ENCODE peak calls at places on chromosomes 6 and 20, in eight cellular contexts. One of them, this sample, is unnamed.

GRCh38 chr20:49880177-49880576 is 35.2 kb downstream of the SPATA2 start:
- DNase-seq in OCI-LY7: no peak
- DNase-seq in brain microvascular endothelial cell: peak
- DNase-seq in WERI-Rb-1: no peak
- DNase-seq in heart right ventricle: no peak
- DNase-seq in lower lobe of right lung: no peak
- DNase-seq in left lung: no peak
- DNase-seq in fibroblast of lung: peak
- DNase-seq in this sample: no peak

GRCh38 chr20:32599783-32600340 is 14.7 kb upstream of the NOL4L start:
- DNase-seq in OCI-LY7: no peak
- DNase-seq in brain microvascular endothelial cell: no peak
- DNase-seq in WERI-Rb-1: no peak
- DNase-seq in heart right ventricle: no peak
- DNase-seq in lower lobe of right lung: no peak
- DNase-seq in left lung: no peak
- DNase-seq in fibroblast of lung: no peak
- DNase-seq in this sample: no peak

GRCh38 chr6:35146453-35146852 is 5.3 kb upstream of the TCP11 start:
- DNase-seq in OCI-LY7: peak
- DNase-seq in brain microvascular endothelial cell: peak
- DNase-seq in WERI-Rb-1: peak
- DNase-seq in heart right ventricle: peak
- DNase-seq in lower lobe of right lung: peak
- DNase-seq in left lung: no peak
- DNase-seq in fibroblast of lung: peak
- DNase-seq in this sample: peak

GRCh38 chr6:56949925-56950495 is 4.9 kb upstream of the BEND6 start:
- DNase-seq in OCI-LY7: no peak
- DNase-seq in brain microvascular endothelial cell: peak
- DNase-seq in WERI-Rb-1: no peak
- DNase-seq in heart right ventricle: no peak
- DNase-seq in lower lobe of right lung: no peak
- DNase-seq in left lung: no peak
- DNase-seq in fibroblast of lung: no peak
- DNase-seq in this sample: no peak

GRCh38 chr20:38044685-38045084 is 11.1 kb downstream of the RPRD1B start:
- DNase-seq in OCI-LY7: no peak
- DNase-seq in brain microvascular endothelial cell: no peak
- DNase-seq in WERI-Rb-1: no peak
- DNase-seq in heart right ventricle: no peak
- DNase-seq in lower lobe of right lung: no peak
- DNase-seq in left lung: no peak
- DNase-seq in fibroblast of lung: no peak
- DNase-seq in this sample: no peak

GRCh38 chr20:18284805-18285533 is 3.4 kb upstream of the ZNF133 start:
- DNase-seq in OCI-LY7: peak
- DNase-seq in brain microvascular endothelial cell: no peak
- DNase-seq in WERI-Rb-1: no peak
- DNase-seq in heart right ventricle: no peak
- DNase-seq in lower lobe of right lung: no peak
- DNase-seq in left lung: no peak
- DNase-seq in fibroblast of lung: peak
- DNase-seq in this sample: no peak

GRCh38 chr6:116472710-116473109 is 11.5 kb downstream of the CALHM6 start:
- DNase-seq in OCI-LY7: no peak
- DNase-seq in brain microvascular endothelial cell: no peak
- DNase-seq in WERI-Rb-1: no peak
- DNase-seq in heart right ventricle: no peak
- DNase-seq in lower lobe of right lung: no peak
- DNase-seq in left lung: no peak
- DNase-seq in fibroblast of lung: no peak
- DNase-seq in this sample: no peak

GRCh38 chr6:34146801-34147592 is 1.1 kb upstream of the GRM4 start:
- DNase-seq in OCI-LY7: no peak
- DNase-seq in brain microvascular endothelial cell: no peak
- DNase-seq in WERI-Rb-1: peak
- DNase-seq in heart right ventricle: no peak
- DNase-seq in lower lobe of right lung: peak
- DNase-seq in left lung: no peak
- DNase-seq in fibroblast of lung: peak
- DNase-seq in this sample: no peak

GRCh38 chr6:34746104-34746846 is 11.0 kb upstream of the SNRPC start:
- DNase-seq in OCI-LY7: no peak
- DNase-seq in brain microvascular endothelial cell: no peak
- DNase-seq in WERI-Rb-1: no peak
- DNase-seq in heart right ventricle: no peak
- DNase-seq in lower lobe of right lung: no peak
- DNase-seq in left lung: no peak
- DNase-seq in fibroblast of lung: no peak
- DNase-seq in this sample: no peak

GRCh38 chr20:37526238-37526838 is 1.3 kb downstream of the BLCAP start:
- DNase-seq in OCI-LY7: peak
- DNase-seq in brain microvascular endothelial cell: peak
- DNase-seq in WERI-Rb-1: no peak
- DNase-seq in heart right ventricle: peak
- DNase-seq in lower lobe of right lung: no peak
- DNase-seq in left lung: no peak
- DNase-seq in fibroblast of lung: no peak
- DNase-seq in this sample: no peak

GRCh38 chr6:84871925-84872324 is 107.5 kb upstream of the TBX18 start:
- DNase-seq in OCI-LY7: no peak
- DNase-seq in brain microvascular endothelial cell: no peak
- DNase-seq in WERI-Rb-1: no peak
- DNase-seq in heart right ventricle: no peak
- DNase-seq in lower lobe of right lung: no peak
- DNase-seq in left lung: no peak
- DNase-seq in fibroblast of lung: no peak
- DNase-seq in this sample: no peak

GRCh38 chr20:38242848-38243449 is 17.6 kb downstream of the KIAA1755 start:
- DNase-seq in OCI-LY7: peak
- DNase-seq in brain microvascular endothelial cell: no peak
- DNase-seq in WERI-Rb-1: peak
- DNase-seq in heart right ventricle: no peak
- DNase-seq in lower lobe of right lung: no peak
- DNase-seq in left lung: no peak
- DNase-seq in fibroblast of lung: no peak
- DNase-seq in this sample: no peak

GRCh38 chr6:2384518-2384917 is 139.1 kb upstream of the GMDS start:
- DNase-seq in OCI-LY7: no peak
- DNase-seq in brain microvascular endothelial cell: no peak
- DNase-seq in WERI-Rb-1: no peak
- DNase-seq in heart right ventricle: no peak
- DNase-seq in lower lobe of right lung: no peak
- DNase-seq in left lung: no peak
- DNase-seq in fibroblast of lung: no peak
- DNase-seq in this sample: no peak

GRCh38 chr6:149567194-149567586 is 1.0 kb downstream of the GINM1 start:
- DNase-seq in OCI-LY7: peak
- DNase-seq in brain microvascular endothelial cell: no peak
- DNase-seq in WERI-Rb-1: no peak
- DNase-seq in heart right ventricle: no peak
- DNase-seq in lower lobe of right lung: no peak
- DNase-seq in left lung: no peak
- DNase-seq in fibroblast of lung: no peak
- DNase-seq in this sample: no peak

GRCh38 chr6:3283241-3283640 is 24.5 kb downstream of the PSMG4 start:
- DNase-seq in OCI-LY7: no peak
- DNase-seq in brain microvascular endothelial cell: no peak
- DNase-seq in WERI-Rb-1: no peak
- DNase-seq in heart right ventricle: no peak
- DNase-seq in lower lobe of right lung: no peak
- DNase-seq in left lung: peak
- DNase-seq in fibroblast of lung: no peak
- DNase-seq in this sample: peak

GRCh38 chr6:169799474-169799926 is 48.1 kb downstream of the ERMARD start:
- DNase-seq in OCI-LY7: no peak
- DNase-seq in brain microvascular endothelial cell: no peak
- DNase-seq in WERI-Rb-1: no peak
- DNase-seq in heart right ventricle: no peak
- DNase-seq in lower lobe of right lung: no peak
- DNase-seq in left lung: no peak
- DNase-seq in fibroblast of lung: no peak
- DNase-seq in this sample: no peak

GRCh38 chr6:112227992-112228391 is 26.4 kb downstream of the LAMA4 start:
- DNase-seq in OCI-LY7: no peak
- DNase-seq in brain microvascular endothelial cell: no peak
- DNase-seq in WERI-Rb-1: no peak
- DNase-seq in heart right ventricle: no peak
- DNase-seq in lower lobe of right lung: no peak
- DNase-seq in left lung: no peak
- DNase-seq in fibroblast of lung: no peak
- DNase-seq in this sample: no peak

GRCh38 chr20:46368902-46369268 is 37.5 kb downstream of the ELMO2 start:
- DNase-seq in OCI-LY7: no peak
- DNase-seq in brain microvascular endothelial cell: no peak
- DNase-seq in WERI-Rb-1: no peak
- DNase-seq in heart right ventricle: no peak
- DNase-seq in lower lobe of right lung: no peak
- DNase-seq in left lung: no peak
- DNase-seq in fibroblast of lung: no peak
- DNase-seq in this sample: no peak

GRCh38 chr6:136249336-136249735 is 775 bp downstream of the MTFR2 start:
- DNase-seq in OCI-LY7: peak
- DNase-seq in brain microvascular endothelial cell: no peak
- DNase-seq in WERI-Rb-1: no peak
- DNase-seq in heart right ventricle: no peak
- DNase-seq in lower lobe of right lung: no peak
- DNase-seq in left lung: no peak
- DNase-seq in fibroblast of lung: no peak
- DNase-seq in this sample: no peak

GRCh38 chr6:37473364-37474095 is 26.2 kb downstream of the CCDC167 start:
- DNase-seq in OCI-LY7: no peak
- DNase-seq in brain microvascular endothelial cell: no peak
- DNase-seq in WERI-Rb-1: no peak
- DNase-seq in heart right ventricle: peak
- DNase-seq in lower lobe of right lung: no peak
- DNase-seq in left lung: no peak
- DNase-seq in fibroblast of lung: peak
- DNase-seq in this sample: no peak

GRCh38 chr20:2914160-2914559 is 40.9 kb downstream of the PTPRA start:
- DNase-seq in OCI-LY7: peak
- DNase-seq in brain microvascular endothelial cell: peak
- DNase-seq in WERI-Rb-1: peak
- DNase-seq in heart right ventricle: no peak
- DNase-seq in lower lobe of right lung: no peak
- DNase-seq in left lung: no peak
- DNase-seq in fibroblast of lung: peak
- DNase-seq in this sample: no peak

GRCh38 chr20:31863296-31864085 is 6.8 kb downstream of the DUSP15 start:
- DNase-seq in OCI-LY7: no peak
- DNase-seq in brain microvascular endothelial cell: no peak
- DNase-seq in WERI-Rb-1: no peak
- DNase-seq in heart right ventricle: no peak
- DNase-seq in lower lobe of right lung: no peak
- DNase-seq in left lung: no peak
- DNase-seq in fibroblast of lung: no peak
- DNase-seq in this sample: no peak

GRCh38 chr6:27865952-27866369 is 46.2 kb downstream of the OR2B2 start:
- DNase-seq in OCI-LY7: peak
- DNase-seq in brain microvascular endothelial cell: no peak
- DNase-seq in WERI-Rb-1: no peak
- DNase-seq in heart right ventricle: no peak
- DNase-seq in lower lobe of right lung: no peak
- DNase-seq in left lung: no peak
- DNase-seq in fibroblast of lung: no peak
- DNase-seq in this sample: no peak

GRCh38 chr6:41894366-41895299 is 542 bp downstream of the USP49 start:
- DNase-seq in OCI-LY7: no peak
- DNase-seq in brain microvascular endothelial cell: no peak
- DNase-seq in WERI-Rb-1: peak
- DNase-seq in heart right ventricle: no peak
- DNase-seq in lower lobe of right lung: no peak
- DNase-seq in left lung: no peak
- DNase-seq in fibroblast of lung: no peak
- DNase-seq in this sample: no peak
- H3K27ac ChIP-seq in OCI-LY7: peak
- H3K27ac ChIP-seq in brain microvascular endothelial cell: no peak
- H3K27ac ChIP-seq in WERI-Rb-1: peak
- H3K27ac ChIP-seq in heart right ventricle: no peak
- H3K27ac ChIP-seq in lower lobe of right lung: peak
- H3K27ac ChIP-seq in left lung: no peak
- H3K27ac ChIP-seq in fibroblast of lung: peak
- H3K27ac ChIP-seq in this sample: no peak

DNA sequence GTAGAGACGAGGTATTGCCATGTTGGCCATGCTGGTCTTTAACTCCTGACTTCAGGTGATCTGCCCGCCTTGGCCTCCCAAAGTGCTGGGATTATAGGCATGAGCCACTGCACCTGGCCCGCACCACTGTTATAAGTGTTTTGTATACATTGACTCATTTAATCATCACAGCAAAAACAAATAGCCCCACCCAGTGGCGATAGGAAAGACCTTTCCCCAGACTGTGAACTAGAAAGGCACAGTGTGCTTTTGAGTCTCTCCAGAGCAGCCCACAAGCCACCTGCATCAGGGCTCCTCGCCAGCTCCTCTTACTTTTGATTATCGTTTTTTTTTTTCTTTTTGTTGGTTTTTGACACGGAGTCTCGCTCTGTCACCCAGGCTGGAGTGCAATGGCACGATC is 27.9 kb upstream of the ZFP64 start:
- DNase-seq in OCI-LY7: peak
- DNase-seq in brain microvascular endothelial cell: no peak
- DNase-seq in WERI-Rb-1: peak
- DNase-seq in heart right ventricle: no peak
- DNase-seq in lower lobe of right lung: no peak
- DNase-seq in left lung: no peak
- DNase-seq in fibroblast of lung: no peak
- DNase-seq in this sample: no peak
- TF ChIP-seq CTCF in OCI-LY7: peak
- TF ChIP-seq CTCF in brain microvascular endothelial cell: no peak
- TF ChIP-seq CTCF in WERI-Rb-1: peak
- TF ChIP-seq CTCF in heart right ventricle: no peak
- TF ChIP-seq CTCF in lower lobe of right lung: no peak
- TF ChIP-seq CTCF in left lung: no peak
- TF ChIP-seq CTCF in fibroblast of lung: no peak
- TF ChIP-seq CTCF in this sample: no peak

GRCh38 chr20:42567409-42567808 is 622.3 kb downstream of the PTPRT start:
- DNase-seq in OCI-LY7: no peak
- DNase-seq in brain microvascular endothelial cell: no peak
- DNase-seq in WERI-Rb-1: no peak
- DNase-seq in heart right ventricle: no peak
- DNase-seq in lower lobe of right lung: no peak
- DNase-seq in left lung: no peak
- DNase-seq in fibroblast of lung: no peak
- DNase-seq in this sample: no peak
- H3K27ac ChIP-seq in OCI-LY7: no peak
- H3K27ac ChIP-seq in brain microvascular endothelial cell: no peak
- H3K27ac ChIP-seq in WERI-Rb-1: no peak
- H3K27ac ChIP-seq in heart right ventricle: no peak
- H3K27ac ChIP-seq in lower lobe of right lung: no peak
- H3K27ac ChIP-seq in left lung: no peak
- H3K27ac ChIP-seq in fibroblast of lung: no peak
- H3K27ac ChIP-seq in this sample: no peak

DNA sequence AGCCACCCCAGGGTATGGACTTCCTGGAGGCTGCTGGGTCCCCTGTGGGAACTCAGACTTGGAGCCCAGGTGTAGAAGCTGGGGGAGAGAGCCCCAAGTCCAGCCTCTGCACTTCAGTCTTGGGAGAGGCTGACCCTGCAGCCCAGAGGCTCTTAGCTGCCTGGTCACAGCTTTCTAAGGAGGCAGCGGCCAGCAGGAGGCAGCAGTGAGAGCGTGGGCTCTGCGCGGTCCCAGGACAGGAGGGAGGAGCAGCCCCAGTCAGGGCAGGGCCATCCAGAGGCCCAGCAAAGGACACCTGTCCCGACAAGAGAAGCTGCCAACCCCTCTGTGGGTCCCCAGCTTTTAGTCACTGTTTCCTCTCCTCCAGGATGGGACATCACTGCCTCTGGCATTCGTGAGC is 9.4 kb downstream of the TREML2 start:
- DNase-seq in OCI-LY7: peak
- DNase-seq in brain microvascular endothelial cell: no peak
- DNase-seq in WERI-Rb-1: peak
- DNase-seq in heart right ventricle: no peak
- DNase-seq in lower lobe of right lung: peak
- DNase-seq in left lung: peak
- DNase-seq in fibroblast of lung: no peak
- DNase-seq in this sample: no peak
- TF ChIP-seq CTCF in OCI-LY7: peak
- TF ChIP-seq CTCF in brain microvascular endothelial cell: peak
- TF ChIP-seq CTCF in WERI-Rb-1: peak
- TF ChIP-seq CTCF in heart right ventricle: no peak
- TF ChIP-seq CTCF in lower lobe of right lung: peak
- TF ChIP-seq CTCF in left lung: peak
- TF ChIP-seq CTCF in fibroblast of lung: peak
- TF ChIP-seq CTCF in this sample: no peak